ENCODE peak calls at places on chromosome 18, in ten cellular contexts. V, F, H, J, A, I, M, G, R and X are unnamed samples.

GRCh38 chr18:46596119-46596518 is 60.9 kb downstream of the LOXHD1 start:
- DNase-seq in G (peak), V (no peak), M (no peak), I (no peak), A (no peak), R (no peak), H (no peak), J (no peak), F (no peak), X (no peak)

GRCh38 chr18:9985641-9986040 is 71.8 kb downstream of the VAPA start:
- DNase-seq in V (no peak), R (no peak), M (no peak), A (no peak), G (no peak), F (no peak), I (no peak), J (no peak), H (no peak), X (no peak)

GRCh38 chr18:75377258-75377657 is 50.2 kb downstream of the SMIM21 start:
- DNase-seq in H (no peak), A (no peak), V (no peak), M (no peak), G (no peak), F (no peak), J (no peak), R (no peak), I (no peak), X (no peak)

GRCh38 chr18:13614701-13615288 is 111.6 kb downstream of the FAM210A start:
- DNase-seq in V (no peak), H (no peak), M (no peak), I (no peak), J (no peak), R (no peak), F (no peak), A (no peak), G (no peak), X (no peak)

GRCh38 chr18:22082408-22082807 is 87.0 kb upstream of the GATA6 start:
- DNase-seq in F (no peak), M (no peak), V (no peak), G (no peak), I (no peak), R (no peak), A (no peak), J (no peak), H (no peak), X (no peak)

GRCh38 chr18:33115917-33116316 is 324.6 kb downstream of the CCDC178 start:
- DNase-seq in R (no peak), G (no peak), I (no peak), F (no peak), A (no peak), H (no peak), J (no peak), V (no peak), M (no peak), X (no peak)

GRCh38 chr18:24398515-24398914 is 891 bp upstream of the OSBPL1A start:
- DNase-seq in F (no peak), V (no peak), J (no peak), M (no peak), A (peak), H (peak), R (peak), I (peak), G (peak), X (no peak)

GRCh38 chr18:79560042-79560860 is 119.4 kb upstream of the CTDP1 start:
- DNase-seq in I (no peak), A (no peak), M (no peak), G (no peak), J (no peak), V (no peak), R (no peak), F (no peak), H (no peak), X (no peak)

GRCh38 chr18:37364237-37364636 is 201.4 kb downstream of the CELF4 start:
- DNase-seq in M (no peak), G (no peak), J (no peak), I (no peak), H (no peak), V (no peak), F (no peak), R (no peak), A (no peak), X (no peak)

GRCh38 chr18:79405781-79406575 is 10.2 kb downstream of the NFATC1 start:
- DNase-seq in F (no peak), J (peak), A (no peak), G (no peak), H (no peak), R (no peak), I (no peak), V (no peak), M (no peak), X (peak)

GRCh38 chr18:79092869-79093268 is 23.7 kb downstream of the ATP9B start:
- DNase-seq in V (no peak), H (no peak), F (no peak), R (no peak), I (peak), G (peak), M (no peak), J (no peak), A (no peak), X (no peak)

GRCh38 chr18:44835555-44836156 is 155.0 kb downstream of the SETBP1 start:
- DNase-seq in M (no peak), F (no peak), I (no peak), J (no peak), R (no peak), V (peak), G (no peak), A (no peak), H (peak), X (no peak)

GRCh38 chr18:22703883-22704626 is 229.1 kb upstream of the RBBP8 start:
- DNase-seq in R (peak), J (no peak), V (no peak), F (no peak), A (no peak), M (peak), H (peak), G (peak), I (peak), X (peak)

GRCh38 chr18:79712206-79712857 is 32.7 kb downstream of the CTDP1 start:
- DNase-seq in H (no peak), J (no peak), R (no peak), V (no peak), I (no peak), F (no peak), G (no peak), M (no peak), A (no peak), X (no peak)

GRCh38 chr18:34483198-34483597 is 226.9 kb upstream of the DTNA start:
- DNase-seq in M (no peak), I (no peak), H (no peak), A (no peak), R (no peak), J (no peak), G (no peak), V (no peak), F (no peak), X (no peak)

GRCh38 chr18:57353940-57354461 is 1.6 kb downstream of the ST8SIA3 start:
- DNase-seq in H (peak), G (peak), I (peak), M (peak), F (peak), J (no peak), A (peak), R (peak), V (no peak), X (peak)

GRCh38 chr18:1663879-1664705 is 759.4 kb downstream of the ADCYAP1 start:
- DNase-seq in J (no peak), A (peak), R (no peak), M (peak), V (peak), F (peak), H (peak), G (peak), I (peak), X (peak)

GRCh38 chr18:44935455-44935854 is 254.8 kb downstream of the SETBP1 start:
- DNase-seq in A (no peak), R (no peak), J (no peak), G (no peak), V (no peak), I (no peak), H (no peak), F (no peak), M (no peak), X (no peak)

GRCh38 chr18:61464551-61465102 is 131.4 kb downstream of the CDH20 start:
- DNase-seq in F (no peak), I (peak), M (no peak), J (no peak), V (no peak), A (no peak), R (peak), H (no peak), G (peak), X (no peak)

GRCh38 chr18:73842795-73843394 is 304.7 kb downstream of the FBXO15 start:
- DNase-seq in V (peak), R (peak), G (peak), F (peak), H (peak), J (no peak), I (peak), M (peak), A (peak), X (peak)

GRCh38 chr18:22282311-22283235 is 113.2 kb downstream of the GATA6 start:
- DNase-seq in M (peak), H (peak), J (no peak), G (peak), F (no peak), R (peak), A (no peak), V (no peak), I (peak), X (no peak)

GRCh38 chr18:29960539-29960938 is 1082.0 kb downstream of the DSC3 start:
- DNase-seq in J (no peak), I (no peak), A (no peak), M (no peak), G (no peak), R (no peak), H (no peak), F (no peak), V (no peak), X (no peak)

GRCh38 chr18:54444309-54444914 is 86.7 kb downstream of the C18orf54 start:
- DNase-seq in A (peak), H (peak), J (no peak), F (peak), V (peak), R (peak), G (peak), M (peak), I (peak), X (peak)

GRCh38 chr18:30925795-30926194 is 116.7 kb downstream of the DSC3 start:
- DNase-seq in A (no peak), F (no peak), H (no peak), I (no peak), G (no peak), J (no peak), R (no peak), V (no peak), M (no peak), X (no peak)

GRCh38 chr18:54086046-54086802 is 138.2 kb downstream of the MBD2 start:
- DNase-seq in I (no peak), V (no peak), J (no peak), G (no peak), H (no peak), A (no peak), F (no peak), M (no peak), R (no peak), X (no peak)

GRCh38 chr18:45860971-45861370 is 35.5 kb downstream of the SIGLEC15 start:
- DNase-seq in I (no peak), F (no peak), V (no peak), G (peak), M (no peak), H (no peak), R (no peak), A (no peak), J (no peak), X (no peak)

GRCh38 chr18:32301976-32302743 is 112.3 kb downstream of the MEP1B start:
- DNase-seq in V (no peak), M (peak), H (no peak), J (no peak), I (peak), A (no peak), G (peak), F (no peak), R (peak), X (peak)

GRCh38 chr18:49476664-49477411 is 10.2 kb downstream of the C18orf32 start:
- DNase-seq in I (peak), G (peak), V (no peak), M (peak), H (peak), J (no peak), R (peak), F (peak), A (no peak), X (no peak)

GRCh38 chr18:31686572-31686971 is 2.2 kb upstream of the B4GALT6 start:
- DNase-seq in J (no peak), A (no peak), I (no peak), R (no peak), F (no peak), G (no peak), H (no peak), V (no peak), M (no peak), X (no peak)

GRCh38 chr18:57807336-57808117 is 4.4 kb upstream of the ATP8B1 start:
- DNase-seq in F (no peak), J (no peak), M (no peak), V (no peak), A (no peak), G (peak), H (no peak), R (peak), I (peak), X (no peak)

GRCh38 chr18:48405108-48405507 is 4.1 kb downstream of the ZBTB7C start:
- DNase-seq in H (no peak), V (no peak), I (peak), A (no peak), M (no peak), G (peak), J (no peak), R (peak), F (no peak), X (no peak)

GRCh38 chr18:59902180-59902992 is 2.6 kb downstream of the PMAIP1 start:
- DNase-seq in M (no peak), V (no peak), J (no peak), R (peak), G (peak), F (no peak), H (no peak), I (peak), A (no peak), X (no peak)
- TF ChIP-seq CTCF in M (no peak), V (no peak), J (no peak), R (no peak), G (no peak), F (no peak), H (no peak), I (no peak), A (no peak), X (no peak)

DNA sequence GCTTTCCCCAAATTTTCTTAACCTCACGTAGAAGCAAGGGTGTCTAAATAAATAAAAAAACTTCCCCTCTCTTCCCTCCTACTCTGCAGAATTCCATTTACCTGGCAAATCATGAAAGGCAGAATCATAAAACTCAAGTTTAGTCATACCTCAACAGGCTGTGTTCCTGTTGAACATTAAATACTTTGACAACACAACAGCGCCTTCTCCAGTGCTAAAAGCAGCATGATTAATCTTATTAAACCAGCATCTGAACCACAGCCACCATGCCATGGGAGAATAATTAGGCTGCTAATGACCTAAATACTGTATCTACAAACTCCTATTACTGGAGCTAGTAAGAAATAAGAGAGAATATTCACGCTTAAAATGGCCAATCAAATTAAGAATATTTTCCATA is 68.1 kb downstream of the CDH2 start:
- DNase-seq in H (no peak), F (no peak), G (peak), I (peak), J (no peak), V (no peak), R (no peak), A (no peak), M (no peak), X (no peak)
- TF ChIP-seq CTCF in H (peak), F (peak), G (no peak), I (no peak), J (no peak), V (no peak), R (no peak), A (no peak), M (peak), X (no peak)

GRCh38 chr18:26803643-26804042 is 61.9 kb downstream of the AQP4 start:
- DNase-seq in J (no peak), M (no peak), H (peak), F (no peak), R (no peak), I (no peak), A (no peak), V (no peak), G (no peak), X (no peak)

GRCh38 chr18:26806224-26806623 is 59.3 kb downstream of the AQP4 start:
- DNase-seq in H (peak), F (no peak), R (no peak), G (no peak), A (no peak), I (no peak), J (no peak), V (no peak), M (no peak), X (no peak)

GRCh38 chr18:26802330-26803200 is 62.9 kb downstream of the AQP4 start:
- DNase-seq in G (no peak), I (no peak), R (no peak), J (no peak), F (no peak), M (no peak), A (no peak), H (no peak), V (no peak), X (no peak)

DNA sequence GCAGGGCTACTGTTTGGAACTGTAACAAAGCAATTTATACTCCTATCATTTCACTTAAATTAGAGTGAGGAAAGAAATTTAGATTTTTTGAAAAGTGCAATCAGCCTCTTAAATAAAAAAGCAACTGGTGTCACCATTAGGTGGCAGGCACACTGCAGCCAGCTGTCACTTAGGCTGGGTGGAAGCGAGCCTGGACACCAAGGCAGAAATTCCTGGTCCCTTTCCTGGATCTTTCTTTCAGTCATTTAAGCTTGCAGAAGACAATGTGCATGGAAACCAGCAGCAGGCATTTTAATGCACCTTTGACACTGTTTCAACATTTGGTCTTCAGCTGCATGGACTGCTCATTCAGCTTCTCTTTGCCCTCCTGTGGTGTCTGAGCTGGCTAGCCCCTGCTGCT is 61.0 kb downstream of the AQP4 start:
- DNase-seq in F (peak), H (peak), V (no peak), A (peak), R (no peak), G (peak), M (no peak), J (no peak), I (no peak), X (no peak)
- TF ChIP-seq CTCF in F (peak), H (peak), V (no peak), A (peak), R (no peak), G (no peak), M (peak), J (no peak), I (no peak), X (peak)

GRCh38 chr18:26963292-26963691 is 97.8 kb upstream of the AQP4 start:
- DNase-seq in V (no peak), M (no peak), R (no peak), A (no peak), G (peak), J (no peak), I (no peak), H (peak), F (no peak), X (no peak)
- TF ChIP-seq CTCF in V (no peak), M (peak), R (no peak), A (no peak), G (peak), J (no peak), I (no peak), H (peak), F (no peak), X (no peak)

DNA sequence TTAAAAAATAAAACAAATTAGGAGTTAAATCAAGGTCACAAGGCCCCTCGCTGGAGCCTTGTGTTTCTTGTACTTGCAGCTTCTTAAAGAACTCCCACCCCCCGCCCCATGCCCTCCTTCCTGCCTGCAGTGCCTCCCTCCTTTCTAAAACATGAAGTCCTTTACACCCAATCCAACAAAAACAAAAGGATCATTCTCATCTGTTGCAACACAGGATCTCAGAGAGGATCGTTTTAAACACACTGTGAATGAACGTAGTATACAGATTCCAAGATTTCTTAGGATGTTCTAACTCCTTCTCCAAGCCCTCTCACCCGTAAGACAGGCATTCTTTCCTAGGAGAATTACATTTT is 1.9 kb downstream of the MRO start:
- DNase-seq in M (no peak), G (peak), F (no peak), R (peak), A (no peak), I (peak), J (no peak), V (no peak), H (no peak), X (no peak)
- TF ChIP-seq CTCF in M (no peak), G (no peak), F (no peak), R (no peak), A (no peak), I (no peak), J (no peak), V (no peak), H (no peak), X (no peak)

DNA sequence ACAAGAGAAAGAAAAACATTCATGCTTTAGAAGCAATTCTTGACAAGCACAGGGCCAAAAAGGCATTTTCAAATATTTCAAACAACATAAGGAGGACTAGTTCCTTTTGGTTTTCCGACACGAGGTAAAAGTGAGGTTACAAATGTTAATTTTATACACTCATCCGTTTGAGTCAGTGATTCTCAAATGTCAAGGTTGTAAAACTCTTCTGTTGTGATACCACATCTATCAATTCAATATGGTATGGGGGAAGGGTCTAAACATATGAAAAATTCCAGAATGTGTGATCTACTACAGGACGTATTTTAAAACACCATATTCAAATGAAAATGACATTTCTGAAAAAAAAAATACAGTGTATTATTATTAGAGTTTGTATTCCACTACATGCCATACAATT is 52.7 kb downstream of the TGIF1 start:
- DNase-seq in A (no peak), G (no peak), F (no peak), V (no peak), H (no peak), I (no peak), R (no peak), M (no peak), J (no peak), X (no peak)
- TF ChIP-seq CTCF in A (no peak), G (no peak), F (no peak), V (no peak), H (no peak), I (no peak), R (no peak), M (no peak), J (no peak), X (no peak)

GRCh38 chr18:36335476-36336279 is 38.2 kb downstream of the FHOD3 start:
- DNase-seq in V (no peak), J (no peak), F (no peak), A (no peak), M (no peak), H (no peak), G (no peak), I (peak), R (no peak), X (no peak)
- TF ChIP-seq CTCF in V (no peak), J (no peak), F (no peak), A (peak), M (no peak), H (no peak), G (no peak), I (peak), R (peak), X (no peak)

GRCh38 chr18:63366270-63366990 is 576 bp downstream of the KDSR start:
- DNase-seq in G (peak), A (peak), H (peak), V (peak), R (peak), I (peak), M (peak), J (no peak), F (peak), X (peak)
- TF ChIP-seq CTCF in G (no peak), A (no peak), H (no peak), V (no peak), R (no peak), I (no peak), M (no peak), J (no peak), F (no peak), X (no peak)

GRCh38 chr18:26568513-26568912 is 20.2 kb upstream of the KCTD1 start:
- DNase-seq in A (no peak), J (no peak), V (no peak), M (no peak), R (no peak), F (no peak), H (no peak), I (no peak), G (no peak), X (no peak)

GRCh38 chr18:26562568-26562967 is 14.2 kb upstream of the KCTD1 start:
- DNase-seq in H (no peak), R (no peak), J (no peak), G (no peak), F (no peak), V (no peak), I (no peak), A (no peak), M (no peak), X (no peak)

GRCh38 chr18:26566874-26567273 is 18.5 kb upstream of the KCTD1 start:
- DNase-seq in J (no peak), G (no peak), I (no peak), A (no peak), M (no peak), H (peak), F (no peak), V (no peak), R (no peak), X (no peak)

GRCh38 chr18:26563024-26563423 is 14.7 kb upstream of the KCTD1 start:
- DNase-seq in G (no peak), F (no peak), J (no peak), M (no peak), R (no peak), A (no peak), V (no peak), H (no peak), I (no peak), X (no peak)

GRCh38 chr18:26565514-26565913 is 17.2 kb upstream of the KCTD1 start:
- DNase-seq in R (no peak), G (no peak), A (no peak), V (no peak), H (no peak), J (no peak), M (no peak), F (no peak), I (no peak), X (no peak)
- TF ChIP-seq CTCF in R (no peak), G (no peak), A (no peak), V (no peak), H (no peak), J (no peak), M (no peak), F (no peak), I (no peak), X (no peak)